ENCODE peak calls at places on chromosome 20, in nine cellular contexts. L, W, A, X, D, R, P, Q and I are unnamed samples.

GRCh38 chr20:53162251-53162835 is 190.2 kb downstream of the TSHZ2 start:
- DNase-seq in L (peak), W (no peak), A (peak), X (peak), D (peak), R (peak), P (peak), Q (peak), I (peak)

GRCh38 chr20:6636209-6637159 is 131.0 kb upstream of the BMP2 start:
- DNase-seq in L (peak), W (peak), A (peak), X (no peak), D (peak), R (no peak), P (peak), Q (no peak), I (no peak)

GRCh38 chr20:64057628-64058498 is 5.1 kb upstream of the TCEA2 start:
- DNase-seq in L (peak), W (no peak), A (peak), X (peak), D (peak), R (no peak), P (no peak), Q (peak), I (no peak)

GRCh38 chr20:826695-827323 is 6.7 kb upstream of the FAM110A start:
- DNase-seq in L (no peak), W (no peak), A (no peak), X (no peak), D (no peak), R (no peak), P (no peak), Q (no peak), I (no peak)

GRCh38 chr20:46552460-46553420 is 2.3 kb upstream of the OCSTAMP start:
- DNase-seq in L (peak), W (no peak), A (peak), X (no peak), D (no peak), R (no peak), P (no peak), Q (no peak), I (no peak)

GRCh38 chr20:4067600-4068261 is 52.4 kb upstream of the RNF24 start:
- DNase-seq in L (no peak), W (no peak), A (no peak), X (no peak), D (no peak), R (no peak), P (peak), Q (no peak), I (no peak)

GRCh38 chr20:17469631-17470030 is 61.5 kb downstream of the BFSP1 start:
- DNase-seq in L (no peak), W (no peak), A (no peak), X (no peak), D (no peak), R (no peak), P (no peak), Q (no peak), I (no peak)

GRCh38 chr20:59356662-59357061 is 56.3 kb downstream of the EDN3 start:
- DNase-seq in L (no peak), W (no peak), A (no peak), X (no peak), D (no peak), R (no peak), P (no peak), Q (no peak), I (no peak)

GRCh38 chr20:19956976-19957375 is 60.2 kb upstream of the NAA20 start:
- DNase-seq in L (no peak), W (no peak), A (no peak), X (no peak), D (no peak), R (no peak), P (no peak), Q (no peak), I (no peak)

GRCh38 chr20:57620274-57620990 is at the start of gene ZBP1:
- DNase-seq in L (peak), W (no peak), A (peak), X (no peak), D (no peak), R (no peak), P (no peak), Q (no peak), I (no peak)

GRCh38 chr20:44683263-44684046 is 31.7 kb upstream of the CCN5 start:
- DNase-seq in L (peak), W (no peak), A (peak), X (peak), D (peak), R (no peak), P (peak), Q (peak), I (no peak)

GRCh38 chr20:43238833-43239232 is 49.1 kb upstream of the PTPRT start:
- DNase-seq in L (peak), W (no peak), A (no peak), X (no peak), D (peak), R (no peak), P (no peak), Q (peak), I (no peak)

GRCh38 chr20:61949363-61949713 is 116.3 kb downstream of the TAF4 start:
- DNase-seq in L (no peak), W (no peak), A (no peak), X (no peak), D (no peak), R (no peak), P (no peak), Q (no peak), I (no peak)

GRCh38 chr20:60327971-60328660 is 369.9 kb downstream of the CDH26 start:
- DNase-seq in L (no peak), W (no peak), A (no peak), X (no peak), D (no peak), R (no peak), P (peak), Q (no peak), I (no peak)

GRCh38 chr20:16641511-16641910 is 68.3 kb upstream of the KIF16B start:
- DNase-seq in L (no peak), W (no peak), A (no peak), X (no peak), D (no peak), R (no peak), P (no peak), Q (no peak), I (no peak)

GRCh38 chr20:60022849-60023248 is 64.6 kb downstream of the CDH26 start:
- DNase-seq in L (no peak), W (no peak), A (no peak), X (no peak), D (no peak), R (no peak), P (no peak), Q (no peak), I (no peak)

GRCh38 chr20:45919536-45919933 is 7.6 kb upstream of the PLTP start:
- DNase-seq in L (no peak), W (no peak), A (peak), X (no peak), D (no peak), R (no peak), P (no peak), Q (no peak), I (no peak)

GRCh38 chr20:45157977-45158376 is 16.7 kb upstream of the PI3 start:
- DNase-seq in L (no peak), W (peak), A (peak), X (no peak), D (peak), R (no peak), P (peak), Q (no peak), I (no peak)

GRCh38 chr20:21105429-21106170 is 558 bp downstream of the LINC00237 start:
- DNase-seq in L (no peak), W (no peak), A (no peak), X (no peak), D (no peak), R (no peak), P (no peak), Q (peak), I (no peak)

GRCh38 chr20:45011108-45011526 is 44.8 kb downstream of the STK4 start:
- DNase-seq in L (peak), W (no peak), A (peak), X (peak), D (peak), R (peak), P (peak), Q (peak), I (no peak)

GRCh38 chr20:8225658-8226057 is 93.6 kb downstream of the PLCB1 start:
- DNase-seq in L (no peak), W (no peak), A (no peak), X (no peak), D (no peak), R (no peak), P (no peak), Q (no peak), I (no peak)

GRCh38 chr20:10201321-10201870 is 17.2 kb upstream of the SNAP25 start:
- DNase-seq in L (no peak), W (no peak), A (no peak), X (no peak), D (no peak), R (no peak), P (no peak), Q (no peak), I (no peak)

GRCh38 chr20:7966176-7966575 is 25.9 kb upstream of the HAO1 start:
- DNase-seq in L (no peak), W (no peak), A (no peak), X (no peak), D (no peak), R (no peak), P (no peak), Q (no peak), I (no peak)

GRCh38 chr20:25669826-25670422 is 26.7 kb downstream of the ZNF337 start:
- DNase-seq in L (no peak), W (no peak), A (no peak), X (peak), D (peak), R (no peak), P (peak), Q (peak), I (peak)

GRCh38 chr20:20217626-20218025 is 150.3 kb upstream of the INSM1 start:
- DNase-seq in L (no peak), W (no peak), A (no peak), X (no peak), D (no peak), R (no peak), P (no peak), Q (no peak), I (no peak)

GRCh38 chr20:3800878-3801260 is 4.8 kb downstream of the CDC25B start:
- DNase-seq in L (no peak), W (no peak), A (no peak), X (no peak), D (no peak), R (no peak), P (no peak), Q (no peak), I (no peak)

GRCh38 chr20:11993886-11994466 is 76.3 kb downstream of the BTBD3 start:
- DNase-seq in L (no peak), W (peak), A (no peak), X (peak), D (no peak), R (no peak), P (no peak), Q (peak), I (no peak)

DNA sequence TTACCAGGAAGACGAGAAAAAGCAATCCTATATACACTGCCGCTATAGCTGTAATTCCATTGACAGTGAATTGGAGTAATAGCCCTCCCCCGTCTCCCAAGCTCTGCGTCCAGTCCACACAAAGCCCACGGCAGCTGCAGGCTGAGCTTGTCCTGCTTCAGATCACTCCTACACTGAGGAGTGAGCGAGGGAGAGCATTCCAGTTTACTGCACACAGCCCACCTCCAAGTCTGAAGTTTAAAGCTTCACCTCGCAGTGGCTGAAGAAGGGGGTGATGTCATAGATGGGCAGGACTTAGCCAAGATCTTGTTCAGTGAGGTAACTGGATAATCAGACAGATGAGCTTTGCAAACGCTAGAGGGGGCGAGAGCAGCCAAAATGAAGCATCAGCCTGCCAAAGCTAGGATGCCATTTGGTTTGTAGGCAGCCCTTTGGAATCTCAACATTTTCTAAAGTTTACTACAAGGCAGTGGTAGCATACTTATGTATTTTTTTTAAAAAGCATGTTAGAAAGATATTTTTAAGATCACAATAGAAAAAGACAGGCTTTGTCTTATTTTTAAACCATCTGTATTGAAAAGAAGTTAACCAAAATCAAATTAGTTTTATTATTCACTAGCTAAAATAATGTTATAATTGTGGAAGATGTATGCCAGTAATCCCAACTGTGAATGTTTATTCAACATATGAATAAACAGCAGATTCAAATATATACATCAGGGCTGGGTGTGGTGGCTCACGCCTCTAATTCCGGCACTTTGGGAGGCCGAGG is at the start of gene FLRT3:
- DNase-seq in L (peak), W (peak), A (peak), X (peak), D (peak), R (peak), P (peak), Q (peak), I (peak)
- TF ChIP-seq CTCF in L (peak), W (peak), A (peak), X (peak), D (peak), R (no peak), P (peak), Q (peak), I (peak)

DNA sequence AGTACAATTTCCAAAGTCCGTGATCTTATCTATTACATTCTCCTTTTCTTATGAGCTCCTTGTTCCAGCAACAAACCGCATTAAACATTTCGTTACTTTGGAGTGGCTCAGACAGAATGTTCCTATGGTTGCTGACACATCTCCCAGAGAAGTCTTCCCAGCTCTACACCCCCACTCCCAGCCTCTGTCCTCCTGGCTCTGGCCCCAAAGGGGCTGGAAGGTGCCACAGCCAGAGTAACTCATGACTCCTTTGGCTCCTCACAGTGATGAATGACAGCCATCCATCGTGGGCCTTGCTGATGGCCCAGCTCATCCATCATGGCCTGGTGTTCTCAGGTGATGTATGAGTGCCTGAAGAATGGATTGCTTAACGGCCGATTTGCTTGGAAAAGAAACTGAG is 203.0 kb downstream of the DHX35 start:
- DNase-seq in L (no peak), W (no peak), A (no peak), X (no peak), D (no peak), R (no peak), P (peak), Q (no peak), I (no peak)
- TF ChIP-seq CTCF in L (no peak), W (no peak), A (no peak), X (no peak), D (no peak), R (no peak), P (no peak), Q (no peak), I (no peak)

GRCh38 chr20:36820928-36821327 is 47.4 kb upstream of the DSN1 start:
- DNase-seq in L (no peak), W (no peak), A (no peak), X (no peak), D (no peak), R (no peak), P (no peak), Q (no peak), I (no peak)
- TF ChIP-seq CTCF in L (no peak), W (no peak), A (no peak), X (no peak), D (no peak), R (no peak), P (no peak), Q (no peak), I (no peak)

DNA sequence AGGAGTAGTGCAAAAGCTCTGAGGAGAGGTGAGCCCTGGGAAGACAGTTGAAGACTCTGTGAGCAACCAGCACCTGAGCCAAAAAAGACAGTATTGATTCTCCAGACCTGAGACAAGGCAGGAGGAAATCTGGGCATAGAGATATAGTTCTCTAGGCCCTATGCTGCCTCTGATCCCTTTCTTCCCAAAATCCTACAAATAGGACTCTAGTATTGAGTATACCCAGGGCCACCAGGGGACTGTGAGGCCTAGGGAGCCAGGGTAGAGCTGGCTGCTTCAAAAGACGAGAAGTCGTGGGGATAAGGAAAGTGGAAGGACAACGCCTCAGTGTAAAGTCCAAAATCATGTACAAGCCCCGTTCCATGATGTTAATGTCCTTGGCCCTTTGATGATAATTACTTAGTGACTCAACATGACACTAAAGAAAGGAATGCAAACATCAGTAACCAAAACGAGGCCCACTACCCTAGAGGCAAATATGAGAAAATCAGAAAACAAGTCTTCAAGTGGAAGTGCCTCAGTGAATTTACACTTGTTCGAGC is 197.3 kb upstream of the PROKR2 start:
- DNase-seq in L (no peak), W (no peak), A (peak), X (no peak), D (peak), R (no peak), P (peak), Q (no peak), I (peak)
- TF ChIP-seq CTCF in L (no peak), W (no peak), A (no peak), X (no peak), D (no peak), R (no peak), P (no peak), Q (no peak), I (no peak)

GRCh38 chr20:50115041-50115512 is 2.1 kb upstream of the UBE2V1 start:
- DNase-seq in L (no peak), W (no peak), A (no peak), X (no peak), D (no peak), R (no peak), P (no peak), Q (no peak), I (no peak)

GRCh38 chr20:50113420-50114224 is 672 bp upstream of the UBE2V1 start:
- DNase-seq in L (no peak), W (no peak), A (no peak), X (no peak), D (no peak), R (no peak), P (no peak), Q (no peak), I (no peak)

GRCh38 chr20:50111829-50112495 is 988 bp downstream of the UBE2V1 start:
- DNase-seq in L (no peak), W (no peak), A (no peak), X (no peak), D (no peak), R (no peak), P (no peak), Q (no peak), I (no peak)

GRCh38 chr20:50111120-50111828 is 1.7 kb downstream of the UBE2V1 start:
- DNase-seq in L (peak), W (no peak), A (no peak), X (no peak), D (peak), R (no peak), P (peak), Q (no peak), I (no peak)

DNA sequence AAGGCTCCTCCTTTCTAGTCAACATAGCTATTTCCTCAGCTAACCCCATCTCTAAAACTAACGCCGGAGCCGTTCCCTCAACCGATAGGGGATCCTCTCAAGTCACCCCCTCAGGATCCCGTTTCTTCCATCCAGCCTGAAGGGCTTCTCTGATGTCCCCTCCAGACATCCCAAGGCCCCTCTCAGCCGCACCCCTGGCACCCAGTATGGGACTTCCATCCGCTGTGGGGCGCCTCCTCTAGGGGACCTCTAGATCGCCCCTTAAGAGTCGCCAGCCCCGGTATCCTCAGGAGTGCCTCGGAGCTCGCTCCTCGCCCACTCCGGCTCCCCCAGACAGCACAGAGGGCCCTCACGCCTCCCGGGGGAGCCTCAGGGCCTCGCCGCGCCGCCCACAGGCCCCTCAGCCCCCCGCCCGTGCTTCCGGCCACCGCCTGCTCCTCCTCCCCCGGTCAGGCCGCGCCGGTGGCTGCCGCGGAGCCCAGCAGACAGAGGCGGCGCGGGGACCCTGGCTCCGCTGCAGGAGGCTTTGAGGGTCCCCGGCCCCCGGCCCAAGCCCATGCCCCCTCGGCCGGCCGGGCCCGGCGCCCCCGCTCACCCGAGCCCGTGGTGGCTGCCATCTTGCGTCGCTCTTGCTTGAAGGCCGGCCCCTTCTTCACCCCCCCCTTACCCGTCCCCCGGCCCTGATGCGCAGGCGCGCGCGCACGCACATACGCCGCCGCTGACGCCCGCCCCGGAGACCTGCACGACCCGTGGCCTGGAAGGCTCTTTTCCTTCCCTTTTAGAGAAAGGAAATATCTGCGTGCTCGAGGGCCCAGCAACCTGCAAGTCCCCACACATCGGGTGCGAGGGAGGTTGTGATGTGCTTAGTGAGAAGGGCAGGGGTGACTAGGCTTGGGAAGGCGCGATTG is at the start of gene UBE2V1:
- DNase-seq in L (peak), W (peak), A (peak), X (peak), D (peak), R (peak), P (peak), Q (peak), I (peak)
- TF ChIP-seq CTCF in L (peak), W (peak), A (no peak), X (peak), D (peak), R (no peak), P (peak), Q (peak), I (peak)

GRCh38 chr20:52001999-52002666 is 189.4 kb downstream of the ZFP64 start:
- DNase-seq in L (no peak), W (peak), A (no peak), X (no peak), D (peak), R (no peak), P (no peak), Q (no peak), I (no peak)
- TF ChIP-seq CTCF in L (no peak), W (peak), A (no peak), X (no peak), D (no peak), R (no peak), P (no peak), Q (peak), I (peak)

GRCh38 chr20:34708621-34709043 is 4.5 kb downstream of the TP53INP2 start:
- DNase-seq in L (peak), W (no peak), A (peak), X (peak), D (peak), R (peak), P (no peak), Q (peak), I (no peak)
- TF ChIP-seq CTCF in L (peak), W (peak), A (peak), X (peak), D (peak), R (no peak), P (peak), Q (peak), I (peak)